ENCODE peak calls at places on chromosomes 1 and 21, in nine cellular contexts. S is Peyer's patch; R is glutamatergic neuron; W is heart left ventricle; N is right atrium auricular region; C is EL; D is stimulated activated CD4-positive, alpha-beta T cell treated with anti-CD3 and anti-CD28 coated beads, Interleukin-4, amount 100 ng/mL, for 48 hours; A is GM18507; G is H9. O is an unnamed sample.

GRCh38 chr21:33895356-33895755 is 20.2 kb downstream of the ATP5PO start:
- DNase-seq in S (no peak), R (no peak), W (no peak), C (no peak), N (no peak), G (no peak), D (no peak), A (no peak), O (no peak)

GRCh38 chr1:61607448-61607847 is 117.5 kb downstream of the TM2D1 start:
- DNase-seq in R (no peak), N (no peak), A (no peak), G (no peak), S (no peak), W (no peak), C (no peak), D (no peak), O (no peak)

GRCh38 chr1:21334214-21335087 is 44.2 kb upstream of the ECE1 start:
- DNase-seq in S (peak; percentile 68), C (peak; percentile 96), G (peak; percentile 82), W (peak; percentile 77), R (peak; percentile 77), A (peak; percentile 54), N (peak; percentile 89), D (peak; percentile 62), O (peak; percentile 91)

GRCh38 chr1:188022661-188023060 is 1193.9 kb downstream of the PLA2G4A start:
- DNase-seq in C (peak; percentile 8), S (no peak), A (no peak), R (no peak), G (no peak), N (no peak), W (no peak), D (no peak), O (no peak)

GRCh38 chr1:58457023-58457635 is 89.4 kb downstream of the OMA1 start:
- DNase-seq in N (no peak), D (no peak), C (no peak), S (no peak), W (no peak), A (no peak), G (no peak), R (no peak), O (no peak)

GRCh38 chr21:38982096-38982495 is 176.4 kb downstream of the ETS2 start:
- DNase-seq in W (no peak), R (no peak), G (peak; percentile 78), C (peak; percentile 76), D (no peak), S (no peak), A (no peak), N (no peak), O (no peak)

GRCh38 chr1:31617917-31618746 is 643 bp downstream of the HCRTR1 start:
- DNase-seq in D (peak; percentile 26), N (no peak), A (peak; percentile 55), S (no peak), C (peak; percentile 47), R (peak; percentile 84), G (peak; percentile 80), W (peak; percentile 57), O (no peak)

GRCh38 chr1:24717867-24718650 is 27.2 kb upstream of the CLIC4 start:
- DNase-seq in G (no peak), R (no peak), D (no peak), N (no peak), W (no peak), S (no peak), A (no peak), C (no peak), O (no peak)

GRCh38 chr1:231187556-231187955 is 25.7 kb downstream of the TRIM67 start:
- DNase-seq in D (no peak), C (no peak), N (no peak), W (no peak), A (no peak), S (no peak), G (no peak), R (no peak), O (no peak)

GRCh38 chr1:202879128-202879527 is 9.8 kb downstream of the RABIF start:
- DNase-seq in A (no peak), W (no peak), S (no peak), C (no peak), R (no peak), G (no peak), D (no peak), N (no peak), O (no peak)

GRCh38 chr1:41492341-41492848 is 7.9 kb upstream of the EDN2 start:
- DNase-seq in A (no peak), N (no peak), S (peak; percentile 81), G (peak; percentile 83), C (no peak), R (no peak), W (no peak), D (peak; percentile 40), O (no peak)

GRCh38 chr1:209749660-209750059 is 6.2 kb upstream of the TRAF3IP3 start:
- DNase-seq in G (no peak), C (no peak), N (no peak), D (no peak), R (no peak), A (no peak), W (no peak), S (no peak), O (no peak)

GRCh38 chr21:45152265-45152746 is 77.9 kb downstream of the ADARB1 start:
- DNase-seq in R (peak; percentile 63), N (peak; percentile 58), C (no peak), W (peak; percentile 48), A (no peak), S (no peak), D (peak; percentile 54), G (peak; percentile 71), O (no peak)

GRCh38 chr1:112312879-112313278 is 83.1 kb upstream of the CTTNBP2NL start:
- DNase-seq in A (no peak), G (no peak), R (no peak), S (no peak), N (no peak), C (no peak), D (no peak), W (no peak), O (no peak)

GRCh38 chr1:232416026-232416568 is 213.8 kb downstream of the SIPA1L2 start:
- DNase-seq in N (no peak), S (no peak), G (no peak), D (no peak), A (no peak), C (no peak), R (no peak), W (no peak), O (no peak)

GRCh38 chr1:231678021-231678432 is 51.4 kb downstream of the DISC1 start:
- DNase-seq in N (no peak), D (no peak), R (no peak), A (no peak), C (peak; percentile 62), G (no peak), W (no peak), S (no peak), O (no peak)

GRCh38 chr1:169025412-169025811 is 81.1 kb upstream of the ATP1B1 start:
- DNase-seq in C (no peak), A (no peak), W (no peak), S (no peak), D (no peak), R (no peak), N (no peak), G (no peak), O (no peak)

GRCh38 chr1:202274611-202275010 is 67.1 kb downstream of the UBE2T start:
- DNase-seq in N (no peak), R (no peak), D (peak; percentile 18), S (no peak), G (peak; percentile 41), C (peak; percentile 31), A (no peak), W (peak; percentile 42), O (no peak)

GRCh38 chr1:26571381-26571780 is 41.8 kb downstream of the RPS6KA1 start:
- DNase-seq in R (no peak), G (no peak), W (peak; percentile 11), A (no peak), C (no peak), N (no peak), D (no peak), S (no peak), O (no peak)

GRCh38 chr1:244836135-244836521 is 670 bp downstream of the COX20 start:
- DNase-seq in N (no peak), D (no peak), W (no peak), A (no peak), C (peak; percentile 54), G (no peak), S (no peak), R (no peak), O (no peak)

GRCh38 chr1:178551940-178552339 is 39.0 kb downstream of the TEX35 start:
- DNase-seq in N (no peak), S (no peak), D (no peak), G (no peak), W (no peak), C (no peak), R (no peak), A (no peak), O (no peak)

GRCh38 chr21:42010507-42011493 is 640 bp upstream of the ZBTB21 start:
- DNase-seq in G (peak; percentile 43), R (peak; percentile 61), N (no peak), A (no peak), C (no peak), W (no peak), S (no peak), D (peak; percentile 9), O (no peak)

GRCh38 chr1:223765036-223765718 is 52.8 kb downstream of the CAPN2 start:
- DNase-seq in W (peak; percentile 84), N (peak; percentile 68), S (no peak), D (no peak), C (peak; percentile 34), R (peak; percentile 31), A (no peak), G (no peak), O (no peak)

GRCh38 chr1:189253601-189254350 is 1223.9 kb downstream of the BRINP3 start:
- DNase-seq in S (no peak), R (no peak), N (no peak), G (no peak), D (no peak), W (no peak), A (no peak), C (no peak), O (no peak)

GRCh38 chr1:78731674-78732073 is 82.0 kb downstream of the IFI44 start:
- DNase-seq in G (no peak), R (no peak), C (no peak), A (no peak), D (no peak), N (no peak), W (no peak), S (no peak), O (no peak)

GRCh38 chr1:159753386-159753785 is 27.4 kb upstream of the DUSP23 start:
- DNase-seq in A (no peak), N (no peak), C (no peak), G (no peak), R (no peak), D (no peak), S (no peak), W (no peak), O (no peak)

GRCh38 chr1:64909021-64909420 is 57.3 kb downstream of the JAK1 start:
- DNase-seq in R (no peak), A (no peak), D (no peak), G (no peak), C (no peak), N (no peak), W (no peak), S (no peak), O (no peak)

GRCh38 chr21:42760977-42761751 is 107.7 kb downstream of the PDE9A start:
- DNase-seq in A (no peak), W (no peak), N (no peak), D (no peak), R (peak; percentile 76), C (no peak), S (peak; percentile 69), G (no peak), O (no peak)

GRCh38 chr1:8078176-8078671 is 52.1 kb upstream of the ERRFI1 start:
- DNase-seq in S (no peak), C (peak; percentile 80), N (no peak), R (no peak), G (no peak), D (no peak), W (no peak), A (no peak), O (no peak)

GRCh38 chr1:201656670-201657032 is 117.7 kb downstream of the NAV1 start:
- DNase-seq in S (no peak), A (no peak), W (no peak), D (no peak), C (peak; percentile 50), N (no peak), R (no peak), G (no peak), O (no peak)

GRCh38 chr1:192550922-192551534 is 24.5 kb upstream of the RGS1 start:
- DNase-seq in G (no peak), D (no peak), A (no peak), C (peak; percentile 84), R (no peak), N (no peak), W (no peak), S (no peak), O (peak; percentile 89)